ENCODE peak calls at places on chromosome 9, in eight cellular contexts. C is stimulated activated CD8-positive, alpha-beta memory T cell treated with anti-CD3 and anti-CD28 coated beads, Interleukin-7, amount 100 ng/mL, for 48 hours; Q is stimulated activated CD4-positive, alpha-beta T cell treated with anti-CD3 and anti-CD28 coated beads, Interleukin-15, amount 100 ng/mL, for 1 hour; K is GM19239; I is epithelial cell of esophagus; A is bronchial epithelial cell; B is substantia nigra; F is RPMI7951. T is an unnamed sample.

GRCh38 chr9:118522093-118523028 is 818.2 kb downstream of the TLR4 start:
- DNase-seq in C (no peak), Q (no peak), K (peak; percentile 32), I (peak; percentile 74), A (peak; percentile 38), B (no peak), F (peak; percentile 54), T (no peak)

GRCh38 chr9:16816006-16816405 is 54.5 kb downstream of the BNC2 start:
- DNase-seq in C (no peak), Q (no peak), K (no peak), I (no peak), A (no peak), B (no peak), F (no peak), T (peak; percentile 62)

GRCh38 chr9:117153021-117153420 is 261.8 kb downstream of the ASTN2 start:
- DNase-seq in C (no peak), Q (no peak), K (no peak), I (peak; percentile 78), A (peak; percentile 94), B (no peak), F (no peak), T (no peak)

GRCh38 chr9:133998915-133999580 is 6.9 kb upstream of the VAV2 start:
- DNase-seq in C (no peak), Q (no peak), K (no peak), I (no peak), A (no peak), B (no peak), F (no peak), T (no peak)

GRCh38 chr9:69637801-69638200 is 34.4 kb downstream of the APBA1 start:
- DNase-seq in C (no peak), Q (no peak), K (no peak), I (peak; percentile 83), A (peak; percentile 85), B (no peak), F (peak; percentile 14), T (no peak)

GRCh38 chr9:37998881-37999311 is 70.1 kb downstream of the SHB start:
- DNase-seq in C (no peak), Q (no peak), K (no peak), I (peak; percentile 40), A (no peak), B (no peak), F (no peak), T (no peak)

GRCh38 chr9:130539473-130540223 is 39.7 kb upstream of the FUBP3 start:
- DNase-seq in C (no peak), Q (no peak), K (no peak), I (peak; percentile 96), A (peak; percentile 97), B (no peak), F (peak; percentile 70), T (no peak)

GRCh38 chr9:112051812-112052211 is 123.3 kb downstream of the SUSD1 start:
- DNase-seq in C (no peak), Q (no peak), K (no peak), I (no peak), A (no peak), B (no peak), F (peak; percentile 50), T (no peak)

GRCh38 chr9:33193818-33194217 is 26.7 kb upstream of the B4GALT1 start:
- DNase-seq in C (no peak), Q (no peak), K (no peak), I (peak; percentile 88), A (peak; percentile 93), B (no peak), F (no peak), T (no peak)

GRCh38 chr9:16121593-16121992 is 568.8 kb downstream of the CCDC171 start:
- DNase-seq in C (no peak), Q (no peak), K (no peak), I (peak; percentile 75), A (peak; percentile 52), B (no peak), F (peak; percentile 57), T (no peak)

GRCh38 chr9:71112866-71113265 is 8.6 kb downstream of the TRPM3 start:
- DNase-seq in C (no peak), Q (no peak), K (no peak), I (no peak), A (no peak), B (no peak), F (no peak), T (no peak)

GRCh38 chr9:76883341-76883740 is 22.6 kb downstream of the PRUNE2 start:
- DNase-seq in C (no peak), Q (no peak), K (no peak), I (no peak), A (no peak), B (no peak), F (no peak), T (no peak)

GRCh38 chr9:37667706-37668672 is 17.2 kb downstream of the FRMPD1 start:
- DNase-seq in C (no peak), Q (no peak), K (no peak), I (no peak), A (peak; percentile 17), B (no peak), F (no peak), T (no peak)

GRCh38 chr9:110111868-110112267 is 96.1 kb downstream of the C9orf152 start:
- DNase-seq in C (no peak), Q (no peak), K (no peak), I (no peak), A (no peak), B (no peak), F (no peak), T (peak; percentile 18)

GRCh38 chr9:121725008-121725795 is 73.8 kb downstream of the DAB2IP start:
- DNase-seq in C (no peak), Q (no peak), K (no peak), I (peak; percentile 97), A (peak; percentile 94), B (no peak), F (peak; percentile 94), T (no peak)

GRCh38 chr9:17622166-17622565 is 43.3 kb downstream of the SH3GL2 start:
- DNase-seq in C (no peak), Q (no peak), K (no peak), I (no peak), A (no peak), B (no peak), F (no peak), T (no peak)

GRCh38 chr9:99859395-99859980 is 37.8 kb downstream of the NR4A3 start:
- DNase-seq in C (no peak), Q (no peak), K (no peak), I (peak; percentile 32), A (peak; percentile 58), B (no peak), F (no peak), T (no peak)

GRCh38 chr9:99506781-99507305 is 284.8 kb downstream of the SEC61B start:
- DNase-seq in C (no peak), Q (no peak), K (no peak), I (no peak), A (no peak), B (no peak), F (no peak), T (no peak)